ENCODE peak calls at places on chromosomes 6 and 20, in nine cellular contexts. K is H54, R is K562, E is suprapubic skin, U is esophagus squamous epithelium, L is body of pancreas, S is GM12892, Y is A549, V is transverse colon. Q is an unnamed sample.

GRCh38 chr20:53735536-53736050 is 142.0 kb upstream of the ZNF217 start:
- DNase-seq in V (no peak), K (peak; percentile 67), U (no peak), L (no peak), S (no peak), R (no peak), E (no peak), Y (peak; percentile 76), Q (no peak)

GRCh38 chr6:130322673-130323268 is 43.0 kb upstream of the TMEM200A start:
- DNase-seq in U (no peak), V (peak; percentile 43), Y (peak; percentile 54), K (no peak), R (peak; percentile 62), L (peak; percentile 60), E (no peak), S (no peak), Q (no peak)

GRCh38 chr20:4606046-4606445 is 115.7 kb upstream of the PRND start:
- DNase-seq in Y (no peak), L (no peak), R (no peak), K (no peak), U (no peak), S (no peak), E (no peak), V (no peak), Q (no peak)

GRCh38 chr6:148107911-148108310 is 234.7 kb upstream of the SASH1 start:
- DNase-seq in V (no peak), U (no peak), E (no peak), K (no peak), L (no peak), S (no peak), R (no peak), Y (no peak), Q (no peak)

GRCh38 chr20:33059741-33060390 is 6.2 kb downstream of the BPIFB3 start:
- DNase-seq in U (no peak), K (no peak), R (no peak), V (no peak), Y (no peak), L (no peak), E (no peak), S (no peak), Q (no peak)

GRCh38 chr20:43191143-43191542 is 1.4 kb upstream of the PTPRT start:
- DNase-seq in Y (no peak), U (no peak), E (no peak), S (no peak), L (no peak), R (no peak), K (no peak), V (no peak), Q (no peak)

GRCh38 chr6:142756215-142756630 is 188.8 kb downstream of the HIVEP2 start:
- DNase-seq in Y (peak; percentile 38), V (no peak), L (no peak), K (peak; percentile 22), S (no peak), E (no peak), U (no peak), R (no peak), Q (no peak)

GRCh38 chr20:44041001-44041400 is 126.3 kb downstream of the TOX2 start:
- DNase-seq in R (no peak), S (no peak), V (no peak), Y (no peak), K (no peak), L (no peak), E (no peak), U (no peak), Q (peak; percentile 70)

GRCh38 chr6:106490030-106490429 is 129.5 kb downstream of the CRYBG1 start:
- DNase-seq in V (no peak), K (no peak), Y (no peak), E (no peak), U (no peak), L (no peak), S (no peak), R (no peak), Q (no peak)

GRCh38 chr20:63498950-63499332 is at the start of gene EEF1A2:
- DNase-seq in V (no peak), U (no peak), K (no peak), L (no peak), Y (no peak), E (no peak), R (peak; percentile 74), S (no peak), Q (no peak)

DNA sequence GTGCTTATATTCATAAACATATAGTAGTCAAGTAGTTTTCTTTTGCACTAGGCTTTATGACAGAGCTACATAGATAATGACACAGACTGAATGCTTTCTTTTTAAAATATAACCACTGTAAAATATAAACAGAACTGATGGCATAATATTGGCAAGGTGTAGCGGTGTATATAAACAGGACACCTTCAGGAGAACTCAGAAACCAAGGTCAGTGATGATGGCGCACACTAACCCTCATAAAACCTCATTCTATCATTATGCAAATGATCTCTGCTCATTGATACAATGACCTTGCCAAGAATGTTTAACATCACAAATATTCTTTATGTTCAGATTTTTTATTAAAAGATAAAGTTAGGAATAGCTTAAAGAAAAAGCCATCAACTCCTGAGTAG is 48.5 kb upstream of the DST start:
- DNase-seq in U (no peak), S (no peak), L (no peak), Y (no peak), V (peak; percentile 57), R (no peak), E (no peak), K (no peak), Q (no peak)
- TF ChIP-seq POLR2A in U (no peak), S (no peak), L (no peak), Y (no peak), V (peak; percentile 72), R (no peak), E (no peak), K (no peak), Q (no peak)

GRCh38 chr6:139303176-139303575 is 11.4 kb upstream of the TXLNB start:
- DNase-seq in S (no peak), R (no peak), Y (no peak), E (no peak), L (no peak), U (no peak), V (no peak), K (no peak), Q (no peak)

GRCh38 chr6:139296927-139297326 is 5.1 kb upstream of the TXLNB start:
- DNase-seq in S (no peak), L (no peak), V (no peak), U (no peak), E (no peak), K (no peak), Y (no peak), R (no peak), Q (no peak)

GRCh38 chr6:139295906-139296305 is 4.1 kb upstream of the TXLNB start:
- DNase-seq in U (no peak), K (no peak), V (no peak), L (peak; percentile 16), E (no peak), S (no peak), R (no peak), Y (no peak), Q (no peak)

GRCh38 chr6:139291813-139292619 is at the start of gene TXLNB:
- DNase-seq in U (peak; percentile 43), E (peak; percentile 86), L (peak; percentile 68), S (no peak), Y (no peak), V (peak; percentile 78), K (peak; percentile 9), R (no peak), Q (peak; percentile 92)

GRCh38 chr6:139297921-139298320 is 6.1 kb upstream of the TXLNB start:
- DNase-seq in R (no peak), K (no peak), E (no peak), V (no peak), U (no peak), L (no peak), S (no peak), Y (no peak), Q (no peak)
- TF ChIP-seq POLR2A in R (no peak), K (no peak), E (no peak), V (no peak), U (no peak), L (no peak), S (no peak), Y (no peak), Q (no peak)

GRCh38 chr6:30213654-30213998 is 420 bp upstream of the TRIM26 start:
- DNase-seq in R (no peak), E (no peak), V (no peak), K (no peak), L (no peak), S (no peak), U (no peak), Y (no peak), Q (no peak)

GRCh38 chr6:30211306-30211705 is 1.9 kb downstream of the TRIM26 start:
- DNase-seq in K (no peak), R (no peak), U (no peak), V (no peak), E (no peak), Y (no peak), S (no peak), L (no peak), Q (no peak)

GRCh38 chr6:30211899-30212298 is 1.3 kb downstream of the TRIM26 start:
- DNase-seq in L (no peak), S (no peak), E (no peak), U (no peak), K (no peak), V (no peak), Y (no peak), R (no peak), Q (no peak)

GRCh38 chr6:30213999-30214982 is 1.1 kb upstream of the TRIM26 start:
- DNase-seq in K (peak; percentile 85), V (peak; percentile 91), S (peak; percentile 60), E (peak; percentile 93), Y (peak; percentile 73), L (peak; percentile 88), U (no peak), R (peak; percentile 37), Q (peak; percentile 97)

GRCh38 chr6:30212865-30213653 is at the start of gene TRIM26:
- DNase-seq in K (peak; percentile 98), V (peak; percentile 99), U (peak; percentile 86), E (peak; percentile 98), S (peak; percentile 92), R (peak; percentile 82), L (peak; percentile 99), Y (peak; percentile 93), Q (peak; percentile 100)
- TF ChIP-seq POLR2A in K (peak; percentile 77), V (peak; percentile 99), U (peak; percentile 80), E (peak; percentile 92), S (peak; percentile 94), R (peak; percentile 27), L (peak; percentile 99), Y (peak; percentile 60), Q (no peak)

GRCh38 chr6:31666337-31666960 is 569 bp downstream of the CSNK2B start:
- DNase-seq in U (no peak), R (peak; percentile 53), K (no peak), Y (no peak), L (no peak), E (no peak), S (no peak), V (no peak), Q (no peak)

GRCh38 chr6:31663087-31663960 is 1.5 kb downstream of the GPANK1 start:
- DNase-seq in V (no peak), K (no peak), Y (no peak), U (no peak), L (no peak), S (no peak), E (no peak), R (peak; percentile 50), Q (no peak)

GRCh38 chr6:31663961-31664789 is 622 bp downstream of the GPANK1 start:
- DNase-seq in E (peak; percentile 81), Y (no peak), S (no peak), V (peak; percentile 29), K (peak; percentile 85), U (no peak), R (peak; percentile 92), L (peak; percentile 39), Q (peak; percentile 54)

GRCh38 chr6:31664790-31665500 is at the start of gene GPANK1:
- DNase-seq in V (peak; percentile 93), E (peak; percentile 95), L (peak; percentile 96), U (peak; percentile 70), Y (peak; percentile 94), K (peak; percentile 81), S (peak; percentile 64), R (peak; percentile 100), Q (peak; percentile 98)

GRCh38 chr6:31665501-31666336 is at the start of gene CSNK2B:
- DNase-seq in E (peak; percentile 100), U (peak; percentile 93), L (peak; percentile 99), Y (peak; percentile 96), K (peak; percentile 95), R (peak; percentile 100), V (peak; percentile 99), S (peak; percentile 97), Q (peak; percentile 100)
- TF ChIP-seq POLR2A in E (peak; percentile 53), U (no peak), L (peak; percentile 88), Y (peak; percentile 49), K (peak; percentile 40), R (peak; percentile 99), V (peak; percentile 94), S (peak; percentile 97), Q (no peak)

Q was measured in lower leg skin.